ENCODE peak calls at places on chromosomes 6 and 20, in eight cellular contexts. U is fibroblast of lung; O is tibial nerve; P is CD8-positive, alpha-beta T cell; B is naive thymus-derived CD4-positive, alpha-beta T cell; D is GM23248; Q is heart right ventricle; Y is adrenal gland. S is an unnamed sample. For H3K9me3, the result is how much of the 10 kb centered on the place peaks cover.

GRCh38 chr20:32155017-32155965 is 45.8 kb downstream of the TM9SF4 start:
- DNase-seq in U (peak), O (peak), P (no peak), B (no peak), D (peak), Q (peak), Y (peak), S (no peak)

GRCh38 chr6:105179244-105180065 is at the start of gene POPDC3:
- DNase-seq in U (peak), O (no peak), P (no peak), B (no peak), D (peak), Q (peak), Y (no peak), S (no peak)

GRCh38 chr6:112235956-112236355 is 18.4 kb downstream of the LAMA4 start:
- DNase-seq in U (peak), O (no peak), P (no peak), B (no peak), D (peak), Q (no peak), Y (no peak), S (no peak)

GRCh38 chr6:111027219-111027618 is 45.4 kb downstream of the RPF2 start:
- DNase-seq in U (no peak), O (no peak), P (no peak), B (no peak), D (no peak), Q (no peak), Y (no peak), S (no peak)

GRCh38 chr6:96499781-96500180 is 21.8 kb upstream of the UFL1 start:
- DNase-seq in U (no peak), O (no peak), P (peak), B (peak), D (no peak), Q (no peak), Y (no peak), S (peak)

GRCh38 chr6:13733178-13733851 is 21.7 kb upstream of the RANBP9 start:
- DNase-seq in U (peak), O (peak), P (no peak), B (no peak), D (peak), Q (peak), Y (peak), S (no peak)

GRCh38 chr6:89527634-89528033 is 94.7 kb downstream of the ANKRD6 start:
- DNase-seq in U (no peak), O (no peak), P (no peak), B (no peak), D (peak), Q (no peak), Y (no peak), S (no peak)

GRCh38 chr6:26447257-26447656 is 7.0 kb downstream of the BTN3A3 start:
- DNase-seq in U (no peak), O (no peak), P (no peak), B (no peak), D (no peak), Q (no peak), Y (no peak), S (no peak)

GRCh38 chr6:28474441-28475219 is 31.3 kb upstream of the ZSCAN23 start:
- DNase-seq in U (peak), O (no peak), P (no peak), B (peak), D (peak), Q (no peak), Y (peak), S (no peak)

GRCh38 chr6:21001736-21002135 is 467.5 kb downstream of the CDKAL1 start:
- DNase-seq in U (peak), O (no peak), P (no peak), B (no peak), D (peak), Q (no peak), Y (no peak), S (no peak)

GRCh38 chr6:49415358-49415757 is 47.7 kb downstream of the MMUT start:
- DNase-seq in U (no peak), O (no peak), P (no peak), B (no peak), D (no peak), Q (no peak), Y (no peak), S (no peak)

GRCh38 chr6:10276106-10276505 is 138.8 kb downstream of the TFAP2A start:
- DNase-seq in U (no peak), O (no peak), P (no peak), B (no peak), D (peak), Q (no peak), Y (no peak), S (no peak)

GRCh38 chr6:152143359-152143758 is 335.9 kb downstream of the ESR1 start:
- DNase-seq in U (no peak), O (no peak), P (no peak), B (no peak), D (no peak), Q (no peak), Y (no peak), S (no peak)

GRCh38 chr20:51128198-51128597 is 105.3 kb upstream of the KCNG1 start:
- DNase-seq in U (peak), O (no peak), P (no peak), B (no peak), D (peak), Q (no peak), Y (no peak), S (no peak)

GRCh38 chr20:24160563-24161355 is 172.2 kb upstream of the GGTLC1 start:
- DNase-seq in U (peak), O (no peak), P (no peak), B (no peak), D (peak), Q (peak), Y (peak), S (no peak)

GRCh38 chr6:42848700-42849099 is 30.7 kb upstream of the RPL7L1 start:
- DNase-seq in U (no peak), O (no peak), P (no peak), B (no peak), D (no peak), Q (no peak), Y (no peak), S (no peak)

GRCh38 chr20:63223121-63223825 is 7.3 kb upstream of the YTHDF1 start:
- DNase-seq in U (peak), O (no peak), P (peak), B (peak), D (peak), Q (no peak), Y (peak), S (peak)

GRCh38 chr20:24784607-24785006 is 164.5 kb upstream of the CST7 start:
- DNase-seq in U (no peak), O (no peak), P (no peak), B (no peak), D (no peak), Q (no peak), Y (no peak), S (no peak)

GRCh38 chr6:161547617-161548016 is 273.8 kb upstream of the AGPAT4 start:
- DNase-seq in U (no peak), O (no peak), P (no peak), B (no peak), D (peak), Q (no peak), Y (no peak), S (no peak)

GRCh38 chr20:57205625-57206219 is 60.7 kb downstream of the BMP7 start:
- DNase-seq in U (peak), O (no peak), P (no peak), B (no peak), D (peak), Q (no peak), Y (no peak), S (no peak)

GRCh38 chr6:160895562-160895961 is 96.0 kb upstream of the MAP3K4 start:
- DNase-seq in U (no peak), O (no peak), P (no peak), B (no peak), D (no peak), Q (no peak), Y (no peak), S (no peak)

GRCh38 chr20:17837179-17837578 is 131.4 kb downstream of the SNX5 start:
- DNase-seq in U (no peak), O (no peak), P (no peak), B (no peak), D (no peak), Q (no peak), Y (no peak), S (no peak)

GRCh38 chr20:21796059-21796458 is 90.6 kb downstream of the PAX1 start:
- DNase-seq in U (no peak), O (no peak), P (no peak), B (no peak), D (peak), Q (no peak), Y (no peak), S (no peak)

GRCh38 chr6:31693535-31693934 is 9.6 kb downstream of the ABHD16A start:
- DNase-seq in U (no peak), O (no peak), P (no peak), B (no peak), D (no peak), Q (no peak), Y (no peak), S (no peak)

GRCh38 chr6:13577926-13578325 is 3.5 kb downstream of the SIRT5 start:
- DNase-seq in U (no peak), O (no peak), P (no peak), B (no peak), D (no peak), Q (no peak), Y (no peak), S (no peak)

GRCh38 chr6:30735668-30736314 is 6.7 kb downstream of the FLOT1 start:
- DNase-seq in U (no peak), O (no peak), P (no peak), B (no peak), D (no peak), Q (no peak), Y (no peak), S (no peak)

GRCh38 chr6:56490994-56491393 is 151.7 kb downstream of the DST start:
- DNase-seq in U (peak), O (no peak), P (no peak), B (no peak), D (peak), Q (no peak), Y (no peak), S (no peak)

GRCh38 chr6:147285087-147285855 is 81.1 kb downstream of the STXBP5 start:
- DNase-seq in U (peak), O (no peak), P (no peak), B (peak), D (peak), Q (no peak), Y (no peak), S (no peak)

GRCh38 chr6:12324741-12325140 is 34.6 kb downstream of the EDN1 start:
- DNase-seq in U (no peak), O (no peak), P (no peak), B (no peak), D (no peak), Q (no peak), Y (no peak), S (no peak)

GRCh38 chr6:128464790-128465189 is 55.6 kb downstream of the PTPRK start:
- DNase-seq in U (no peak), O (no peak), P (no peak), B (no peak), D (no peak), Q (no peak), Y (no peak), S (no peak)

GRCh38 chr6:10386260-10386659 is 28.6 kb downstream of the TFAP2A start:
- DNase-seq in U (no peak), O (no peak), P (no peak), B (no peak), D (no peak), Q (no peak), Y (no peak), S (no peak)

GRCh38 chr6:167661456-167662103 is 165.1 kb upstream of the AFDN start:
- DNase-seq in U (no peak), O (no peak), P (no peak), B (no peak), D (no peak), Q (no peak), Y (no peak), S (no peak)

GRCh38 chr6:167663784-167664432 is 162.8 kb upstream of the AFDN start:
- DNase-seq in U (no peak), O (no peak), P (no peak), B (no peak), D (no peak), Q (no peak), Y (no peak), S (no peak)

GRCh38 chr6:167662881-167663205 is 163.9 kb upstream of the AFDN start:
- DNase-seq in U (no peak), O (no peak), P (no peak), B (no peak), D (no peak), Q (no peak), Y (no peak), S (no peak)

GRCh38 chr6:167660944-167661343 is 165.8 kb upstream of the AFDN start:
- DNase-seq in U (no peak), O (no peak), P (no peak), B (no peak), D (no peak), Q (no peak), Y (no peak), S (no peak)

DNA sequence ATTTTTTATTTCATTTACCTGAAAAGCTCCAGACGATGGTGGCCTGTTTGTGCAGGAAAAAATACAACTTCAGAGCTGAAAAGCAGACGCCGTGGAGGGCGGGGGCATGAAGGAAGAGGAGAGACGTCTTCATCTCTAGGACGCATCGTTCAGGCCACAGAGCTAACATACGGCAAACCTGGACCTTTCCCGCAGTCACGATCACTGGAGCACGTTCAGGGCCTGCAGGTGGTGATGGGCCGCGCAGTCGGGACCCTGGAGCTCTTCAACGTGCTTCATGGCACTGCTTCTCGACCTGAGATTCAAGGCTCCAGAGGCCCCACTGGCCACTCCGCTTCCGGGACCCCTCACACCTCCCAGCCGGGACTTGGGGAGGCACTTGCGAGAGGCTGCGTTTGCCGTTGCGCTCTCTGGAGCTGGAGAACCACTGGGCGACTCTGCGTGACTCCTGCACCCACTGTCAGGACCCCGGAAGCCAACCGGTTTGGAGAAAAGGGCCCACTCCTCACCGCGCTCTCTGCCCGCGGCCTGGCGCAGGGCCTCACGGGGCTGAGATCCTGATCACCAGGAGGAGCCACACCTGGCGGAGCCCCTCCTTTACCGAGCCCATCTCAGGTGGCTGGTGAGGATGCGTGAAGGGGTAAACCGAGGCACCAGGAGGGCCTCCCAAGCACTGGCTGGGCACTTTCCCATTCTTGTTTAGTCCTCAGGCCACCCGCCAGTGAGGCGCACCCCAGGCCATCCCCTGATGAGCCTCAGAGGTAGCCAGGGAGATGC is 164.4 kb upstream of the AFDN start:
- DNase-seq in U (no peak), O (no peak), P (no peak), B (no peak), D (no peak), Q (no peak), Y (no peak), S (no peak)
- H3K9me3 ChIP-seq in U (under half), O (under half), P (under half), B (under half), D (under half), Q (under half), Y (under half), S (under half)

DNA sequence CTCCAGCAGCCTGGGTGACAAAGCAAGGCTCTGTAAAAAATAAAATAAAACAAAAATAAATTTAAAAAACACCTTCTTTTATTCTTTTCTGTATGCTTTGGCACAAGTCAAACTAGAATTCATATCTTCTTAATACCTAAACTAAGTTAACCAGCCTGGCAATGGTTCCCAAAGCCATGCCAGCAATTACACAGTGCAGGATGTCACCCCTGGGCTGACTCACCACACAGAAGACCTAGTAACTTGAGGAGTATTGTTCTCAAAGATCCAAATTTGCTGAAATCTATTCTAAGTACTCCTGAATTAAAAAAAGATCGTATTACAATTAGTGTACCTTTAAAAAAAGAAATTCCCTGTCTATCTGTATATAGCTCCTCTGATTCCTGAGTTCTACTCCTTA is 162.7 kb upstream of the SGK1 start:
- DNase-seq in U (peak), O (no peak), P (no peak), B (no peak), D (peak), Q (no peak), Y (no peak), S (no peak)
- H3K9me3 ChIP-seq in U (under half), O (under half), P (under half), B (under half), D (under half), Q (under half), Y (under half), S (under half)

DNA sequence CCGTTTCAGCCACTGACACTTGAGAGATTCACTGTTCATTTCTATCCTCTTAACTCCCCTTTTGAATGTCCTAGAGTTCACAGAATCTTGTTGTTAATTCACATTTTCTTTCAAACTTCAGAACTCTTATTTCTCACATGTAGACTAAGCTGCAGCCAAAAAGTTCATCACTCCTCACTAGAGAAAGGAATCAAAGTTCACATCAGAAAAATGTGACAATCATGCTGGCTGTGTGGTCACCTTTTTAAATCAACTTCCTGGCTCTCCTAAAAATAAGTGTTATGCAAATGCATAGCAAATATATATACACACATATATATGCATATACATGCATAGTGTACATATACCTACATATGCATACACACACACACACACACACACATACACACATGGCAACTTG is 123.0 kb downstream of the CBLN4 start:
- DNase-seq in U (no peak), O (no peak), P (no peak), B (no peak), D (no peak), Q (no peak), Y (no peak), S (no peak)
- H3K9me3 ChIP-seq in U (under half), O (under half), P (under half), B (under half), D (under half), Q (under half), Y (under half), S (under half)

GRCh38 chr6:169388767-169389166 is 135.1 kb upstream of the THBS2 start:
- DNase-seq in U (no peak), O (no peak), P (no peak), B (no peak), D (no peak), Q (no peak), Y (no peak), S (no peak)
- H3K9me3 ChIP-seq in U (under half), O (under half), P (under half), B (under half), D (under half), Q (under half), Y (under half), S (under half)

GRCh38 chr20:46501961-46502360 is 11.4 kb downstream of the ZNF334 start:
- DNase-seq in U (no peak), O (no peak), P (no peak), B (no peak), D (no peak), Q (no peak), Y (no peak), S (no peak)

GRCh38 chr20:46505501-46505900 is 7.9 kb downstream of the ZNF334 start:
- DNase-seq in U (no peak), O (no peak), P (no peak), B (no peak), D (no peak), Q (no peak), Y (no peak), S (no peak)

DNA sequence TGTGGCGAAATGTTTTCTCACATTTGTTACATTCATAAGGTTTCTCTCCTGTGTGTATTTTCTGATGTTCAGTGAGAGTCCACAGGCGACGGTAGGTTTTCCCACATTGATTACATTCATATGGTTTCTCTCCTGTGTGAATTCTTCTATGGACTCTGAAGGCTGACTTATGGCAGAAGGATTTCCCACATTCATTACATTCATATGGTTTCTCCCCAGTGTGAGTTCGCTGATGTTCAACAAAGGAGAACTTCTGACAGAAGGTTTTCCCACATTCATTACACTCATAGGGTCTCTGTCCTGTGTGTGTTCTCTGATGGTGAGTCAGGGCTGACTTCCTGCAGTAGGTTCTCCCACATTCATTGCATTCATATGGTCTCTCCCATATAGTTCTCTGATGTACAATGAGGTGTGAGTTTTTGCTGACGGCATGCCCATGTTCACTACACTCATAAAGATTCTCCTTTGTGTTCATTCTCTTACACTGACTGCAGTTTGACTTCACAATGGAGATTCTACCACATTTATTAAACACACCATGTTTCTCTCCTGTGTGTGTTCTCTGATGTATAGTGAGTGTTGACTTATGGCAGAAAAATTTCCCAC is 11.9 kb downstream of the ZNF334 start:
- DNase-seq in U (peak), O (no peak), P (no peak), B (no peak), D (no peak), Q (no peak), Y (no peak), S (no peak)
- H3K9me3 ChIP-seq in U (under half), O (under half), P (under half), B (under half), D (under half), Q (under half), Y (under half), S (under half)

GRCh38 chr20:60389882-60390281 is 431.7 kb downstream of the CDH26 start:
- DNase-seq in U (no peak), O (no peak), P (no peak), B (no peak), D (no peak), Q (no peak), Y (no peak), S (no peak)

DNA sequence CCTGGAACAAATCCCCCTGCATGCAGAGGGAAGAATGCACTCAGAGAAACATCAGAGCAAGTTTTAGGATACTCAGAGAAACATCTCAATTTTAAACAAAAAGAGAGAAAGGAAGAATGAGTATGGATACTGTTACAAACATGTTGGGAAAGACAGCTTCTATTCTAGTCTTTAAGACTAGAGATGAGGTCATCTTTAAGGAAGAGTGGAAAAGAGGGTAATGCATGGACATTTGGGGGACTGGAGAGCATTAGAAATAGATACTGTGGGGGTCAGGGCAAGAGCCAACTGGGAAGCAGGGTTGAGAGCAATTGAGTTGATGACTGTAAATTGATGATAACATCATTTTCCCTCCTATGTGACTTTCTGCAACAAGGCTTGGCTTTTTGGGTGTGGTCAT is 431.2 kb downstream of the CDH26 start:
- DNase-seq in U (no peak), O (no peak), P (no peak), B (no peak), D (no peak), Q (no peak), Y (no peak), S (no peak)
- H3K9me3 ChIP-seq in U (under half), O (under half), P (under half), B (under half), D (under half), Q (under half), Y (under half), S (under half)

GRCh38 chr6:52727908-52728307 is 35.4 kb downstream of the GSTA2 start:
- DNase-seq in U (no peak), O (no peak), P (no peak), B (no peak), D (no peak), Q (no peak), Y (peak), S (no peak)
- H3K9me3 ChIP-seq in U (under half), O (under half), P (under half), B (under half), D (under half), Q (under half), Y (under half), S (under half)